ENCODE peak calls at places on chromosomes 1 and 21, in ten cellular contexts. E is left ventricle myocardium inferior; W is GDM1; B is dorsolateral prefrontal cortex; L is WTC11; H is activated naive CD8-positive, alpha-beta T cell treated with anti-CD3 and anti-CD28 coated beads for 36 hours; G is stimulated activated CD8-positive, alpha-beta memory T cell treated with anti-CD3 and anti-CD28 coated beads, Interleukin-15, amount 100 ng/mL, for 24 hours; X is ureter; J is epithelial cell of proximal tubule; N is D341Med. I is an unnamed sample.

GRCh38 chr1:116334015-116334547 is 39.0 kb upstream of the ATP1A1 start:
- DNase-seq in J (peak), L (no peak), W (no peak), B (no peak), X (no peak), N (no peak), G (no peak), H (no peak), E (peak), I (no peak)

GRCh38 chr1:32195531-32195930 is 4.9 kb upstream of the CCDC28B start:
- DNase-seq in G (no peak), H (no peak), E (no peak), L (no peak), W (no peak), N (no peak), X (no peak), B (no peak), J (no peak), I (no peak)

GRCh38 chr1:9996624-9997582 is at the start of gene RBP7:
- DNase-seq in J (no peak), H (peak), G (no peak), N (peak), B (no peak), E (peak), L (peak), X (no peak), W (no peak), I (peak)

GRCh38 chr1:199780948-199781347 is 246.6 kb upstream of the NR5A2 start:
- DNase-seq in B (no peak), N (no peak), G (no peak), H (no peak), W (no peak), J (no peak), X (no peak), L (no peak), E (no peak), I (no peak)

GRCh38 chr1:234495231-234495990 is 16.4 kb upstream of the TARBP1 start:
- DNase-seq in E (no peak), G (no peak), B (no peak), W (no peak), L (no peak), N (no peak), J (peak), X (no peak), H (no peak), I (no peak)

GRCh38 chr1:54371038-54371935 is 34.9 kb downstream of the SSBP3 start:
- DNase-seq in B (no peak), H (no peak), L (no peak), N (peak), G (no peak), J (no peak), W (no peak), X (no peak), E (no peak), I (no peak)

GRCh38 chr21:41366522-41367151 is 4.8 kb downstream of the MX2 start:
- DNase-seq in E (no peak), N (no peak), H (no peak), B (no peak), G (no peak), W (no peak), L (no peak), X (peak), J (peak), I (peak)

GRCh38 chr1:197774691-197775281 is 494 bp downstream of the DENND1B start:
- DNase-seq in L (peak), H (peak), G (peak), B (no peak), W (no peak), E (no peak), X (no peak), N (peak), J (no peak), I (peak)

GRCh38 chr1:28934676-28935075 is 20.3 kb downstream of the EPB41 start:
- DNase-seq in N (no peak), G (no peak), X (no peak), L (no peak), E (no peak), H (no peak), B (no peak), W (no peak), J (no peak), I (no peak)

GRCh38 chr1:21647431-21648373 is 21.5 kb downstream of the RAP1GAP start:
- DNase-seq in L (peak), B (no peak), W (peak), J (no peak), H (peak), G (no peak), E (no peak), X (no peak), N (no peak), I (no peak)

GRCh38 chr1:104172243-104172681 is 422.6 kb downstream of the AMY1C start:
- DNase-seq in X (no peak), G (no peak), E (no peak), H (no peak), B (no peak), W (no peak), N (no peak), L (no peak), J (no peak), I (no peak)

I was measured in HuH-7.5.